ENCODE peak calls at places on chromosomes 4 and X, in eight cellular contexts. W is heart right ventricle; I is stimulated activated CD4-positive, alpha-beta T cell treated with anti-CD3 and anti-CD28 coated beads, Interleukin-2, amount 100 ng/mL, for 24 hours; J is RPMI8226; D is left ventricle myocardium inferior; L is stimulated activated CD8-positive, alpha-beta memory T cell treated with anti-CD3 and anti-CD28 coated beads, Interleukin-7, amount 100 ng/mL, for 4 hours; M is activated naive CD8-positive, alpha-beta T cell treated with anti-CD3 and anti-CD28 coated beads, Interleukin-2, amount 50 U/mL, for 24 hours; A is DMS53. H is an unnamed sample.

GRCh38 chr4:24105183-24106039 is 215.6 kb upstream of the PPARGC1A start:
- DNase-seq in L (no peak), M (no peak), D (no peak), A (no peak), J (no peak), W (no peak), I (no peak), H (no peak)

GRCh38 chr4:66294626-66295025 is 624.3 kb upstream of the EPHA5 start:
- DNase-seq in W (no peak), A (no peak), L (no peak), J (no peak), D (no peak), M (no peak), I (no peak), H (no peak)

GRCh38 chrX:136310411-136310810 is 9.6 kb downstream of the ADGRG4 start:
- DNase-seq in J (no peak), I (no peak), M (no peak), A (peak; percentile 7), L (no peak), D (no peak), W (no peak), H (no peak)

GRCh38 chr4:76767983-76768382 is 130.0 kb downstream of the SOWAHB start:
- DNase-seq in A (no peak), M (no peak), I (no peak), L (no peak), W (no peak), J (no peak), D (no peak), H (no peak)

GRCh38 chr4:2364654-2365053 is 53.8 kb downstream of the ZFYVE28 start:
- DNase-seq in J (no peak), D (peak; percentile 50), W (peak; percentile 24), L (peak; percentile 59), M (peak; percentile 67), A (peak; percentile 85), I (peak; percentile 68), H (peak; percentile 44)

GRCh38 chr4:101367201-101367600 is 19.9 kb upstream of the PPP3CA start:
- DNase-seq in J (no peak), M (no peak), W (no peak), L (no peak), D (no peak), I (no peak), A (no peak), H (no peak)

GRCh38 chr4:168674869-168675268 is 178.0 kb downstream of the PALLD start:
- DNase-seq in A (no peak), M (no peak), W (no peak), D (no peak), L (no peak), J (no peak), I (no peak), H (no peak)

GRCh38 chrX:114134465-114134864 is 449.4 kb upstream of the HTR2C start:
- DNase-seq in L (no peak), J (no peak), A (no peak), W (no peak), D (no peak), I (no peak), M (no peak), H (no peak)

GRCh38 chr4:123229326-123229725 is 167.3 kb upstream of the SPRY1 start:
- DNase-seq in M (no peak), J (no peak), I (no peak), D (no peak), A (no peak), L (no peak), W (no peak), H (no peak)

GRCh38 chrX:1452497-1453389 is at the start of gene ASMTL:
- DNase-seq in L (peak; percentile 99), J (peak; percentile 98), D (peak; percentile 100), W (peak; percentile 100), A (no peak), M (peak; percentile 100), I (peak; percentile 100), H (peak; percentile 100)

GRCh38 chrX:91331476-91331875 is 103.2 kb upstream of the PABPC5 start:
- DNase-seq in M (no peak), L (no peak), J (no peak), D (no peak), A (peak; percentile 54), I (no peak), W (no peak), H (no peak)

GRCh38 chr4:81919238-81919637 is 447.5 kb upstream of the RASGEF1B start:
- DNase-seq in I (no peak), J (no peak), L (no peak), A (peak; percentile 56), W (no peak), D (no peak), M (no peak), H (no peak)

GRCh38 chrX:150062292-150063137 is 124.2 kb upstream of the EOLA2 start:
- DNase-seq in D (peak; percentile 36), I (no peak), A (peak; percentile 80), W (no peak), L (no peak), M (no peak), J (no peak), H (no peak)

GRCh38 chr4:170672571-170672970 is 582.8 kb upstream of the AADAT start:
- DNase-seq in I (no peak), L (no peak), D (no peak), J (no peak), W (no peak), M (no peak), A (peak; percentile 12), H (no peak)

GRCh38 chr4:102217775-102218174 is 127.5 kb downstream of the SLC39A8 start:
- DNase-seq in L (no peak), D (no peak), W (no peak), A (no peak), M (no peak), J (no peak), I (no peak), H (no peak)

GRCh38 chrX:113429011-113429410 is 588.4 kb upstream of the AMOT start:
- DNase-seq in W (no peak), I (no peak), A (no peak), D (no peak), L (no peak), M (no peak), J (no peak), H (no peak)

GRCh38 chrX:110318664-110318968 is 731 bp upstream of the AMMECR1 start:
- DNase-seq in M (no peak), D (no peak), A (peak; percentile 89), L (no peak), W (no peak), I (no peak), J (peak; percentile 57), H (no peak)

GRCh38 chr4:87041142-87041541 is 106.3 kb downstream of the AFF1 start:
- DNase-seq in D (no peak), M (no peak), I (no peak), A (no peak), W (no peak), L (no peak), J (no peak), H (no peak)

GRCh38 chrX:13520441-13520840 is 49.0 kb upstream of the EGFL6 start:
- DNase-seq in A (no peak), M (no peak), D (no peak), W (no peak), I (no peak), L (no peak), J (no peak), H (no peak)

H was measured in activated CD8-positive, alpha-beta memory T cell treated with anti-CD3 and anti-CD28 coated beads for 4 hours.